ENCODE peak calls at places on chromosomes 11 and 22, in four cellular contexts. M is tibial artery, P is cardiac fibroblast, Y is GM10248. G is an unnamed sample.

GRCh38 chr11:60835472-60835871 is 6.4 kb upstream of the CCDC86 start:
- DNase-seq in Y (no peak), M (no peak), P (no peak), G (no peak)

GRCh38 chr11:65132988-65133700 is 1.2 kb downstream of the SYVN1 start:
- DNase-seq in M (peak), Y (peak), P (no peak), G (peak)

GRCh38 chr11:27187075-27187847 is 146.6 kb downstream of the BBOX1 start:
- DNase-seq in P (no peak), M (no peak), Y (no peak), G (no peak)

GRCh38 chr11:126477526-126478275 is 122.2 kb downstream of the ST3GAL4 start:
- DNase-seq in P (no peak), Y (no peak), M (no peak), G (peak)

GRCh38 chr11:17779861-17780594 is 45.4 kb downstream of the KCNC1 start:
- DNase-seq in M (peak), Y (no peak), P (no peak), G (no peak)

GRCh38 chr22:18023509-18024275 is 669 bp downstream of the MICAL3 start:
- DNase-seq in Y (peak), P (peak), M (peak), G (peak)

GRCh38 chr22:50696799-50697561 is 24.4 kb downstream of the SHANK3 start:
- DNase-seq in M (no peak), P (peak), Y (no peak), G (no peak)

GRCh38 chr11:92697461-92698314 is 271.8 kb upstream of the MTNR1B start:
- DNase-seq in P (no peak), Y (no peak), M (no peak), G (no peak)

GRCh38 chr11:8809185-8809584 is 101.8 kb upstream of the AKIP1 start:
- DNase-seq in P (no peak), Y (no peak), M (no peak), G (no peak)

GRCh38 chr11:69111578-69112247 is 44.0 kb upstream of the SMIM38 start:
- DNase-seq in M (no peak), Y (no peak), P (no peak), G (no peak)

GRCh38 chr11:14270690-14271542 is 88.1 kb downstream of the RRAS2 start:
- DNase-seq in Y (peak), P (no peak), M (no peak), G (peak)

GRCh38 chr11:36945384-36945783 is 347.3 kb upstream of the RAG2 start:
- DNase-seq in M (no peak), Y (no peak), P (peak), G (no peak)

GRCh38 chr11:111069076-111069475 is 176.4 kb upstream of the POU2AF2 start:
- DNase-seq in M (no peak), P (peak), Y (no peak), G (no peak)

GRCh38 chr11:35040221-35040942 is 98.6 kb upstream of the CD44 start:
- DNase-seq in M (no peak), P (peak), Y (peak), G (peak)

GRCh38 chr11:62680825-62681240 is 2.0 kb upstream of the UBXN1 start:
- DNase-seq in M (no peak), Y (peak), P (peak), G (peak)

GRCh38 chr11:119607726-119608125 is 121.3 kb downstream of the NECTIN1 start:
- DNase-seq in P (no peak), Y (no peak), M (no peak), G (no peak)

GRCh38 chr22:43272869-43273318 is 70.3 kb downstream of the SCUBE1 start:
- DNase-seq in M (no peak), Y (no peak), P (no peak), G (no peak)

GRCh38 chr22:40040927-40041326 is 46.2 kb downstream of the FAM83F start:
- DNase-seq in Y (no peak), M (no peak), P (peak), G (no peak)

GRCh38 chr11:47980907-47981621 is 705 bp downstream of the PTPRJ start:
- DNase-seq in P (peak), Y (peak), M (no peak), G (peak)

GRCh38 chr11:27720277-27720830 is 20.1 kb upstream of the BDNF start:
- DNase-seq in P (peak), M (no peak), Y (peak), G (peak)

GRCh38 chr11:64523456-64524187 is 67.4 kb upstream of the SLC22A12 start:
- DNase-seq in P (no peak), Y (no peak), M (peak), G (no peak)

GRCh38 chr11:16606784-16607674 is 131.4 kb upstream of the C11orf58 start:
- DNase-seq in M (peak), P (peak), Y (peak), G (no peak)

GRCh38 chr11:45933846-45934579 is 11.6 kb downstream of the LARGE2 start:
- DNase-seq in P (no peak), Y (no peak), M (peak), G (no peak)

GRCh38 chr11:72824811-72825505 is 10.7 kb downstream of the ATG16L2 start:
- DNase-seq in Y (no peak), P (no peak), M (no peak), G (no peak)

GRCh38 chr11:72825661-72826060 is 11.4 kb downstream of the ATG16L2 start:
- DNase-seq in Y (no peak), P (no peak), M (no peak), G (no peak)

GRCh38 chr11:72826942-72827480 is 12.8 kb downstream of the ATG16L2 start:
- DNase-seq in P (no peak), M (no peak), Y (no peak), G (no peak)

GRCh38 chr11:72828081-72828567 is 13.9 kb downstream of the ATG16L2 start:
- DNase-seq in P (no peak), M (no peak), Y (no peak), G (no peak)

DNA sequence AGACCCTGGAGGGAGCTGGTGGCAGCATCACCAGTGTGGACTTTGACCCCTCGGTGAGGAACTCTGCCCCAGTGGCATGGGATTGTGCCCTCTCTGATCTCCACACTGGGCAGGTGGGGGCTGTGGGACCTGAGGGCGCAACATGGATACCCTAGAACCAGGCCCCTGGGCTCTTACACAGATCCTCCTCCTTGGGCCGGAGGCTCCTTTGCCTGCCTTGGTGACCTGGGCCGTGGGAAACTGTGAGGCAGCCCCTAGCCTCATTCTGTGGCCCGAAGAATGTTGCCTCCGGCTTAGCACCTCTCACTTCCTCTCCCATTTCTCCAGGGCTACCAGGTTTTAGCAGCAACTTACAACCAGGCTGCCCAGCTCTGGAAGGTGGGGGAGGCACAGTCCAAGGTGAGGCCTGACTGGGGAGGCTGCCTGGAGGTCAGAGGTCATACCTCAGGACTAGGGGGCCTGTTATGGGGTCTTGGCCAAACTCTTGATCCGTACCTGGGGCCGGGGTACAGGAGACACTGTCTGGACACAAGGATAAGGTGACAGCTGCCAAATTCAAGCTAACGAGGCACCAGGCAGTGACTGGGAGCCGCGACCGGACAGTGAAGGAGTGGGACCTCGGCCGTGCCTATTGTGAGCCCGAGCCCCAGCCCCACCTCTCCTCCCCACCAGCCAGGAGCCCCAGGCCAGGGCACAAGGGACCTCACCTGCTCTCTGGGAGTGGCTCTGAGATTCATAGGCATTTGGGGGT is 12.2 kb downstream of the ATG16L2 start:
- DNase-seq in Y (no peak), M (no peak), P (no peak), G (no peak)
- TF ChIP-seq CTCF in Y (no peak), M (no peak), P (no peak), G (no peak)

GRCh38 chr22:44330727-44331660 is 18.2 kb upstream of the SHISAL1 start:
- DNase-seq in M (no peak), Y (no peak), P (no peak), G (no peak)

GRCh38 chr22:44332946-44333345 is 20.2 kb upstream of the SHISAL1 start:
- DNase-seq in Y (no peak), P (no peak), M (no peak), G (no peak)

GRCh38 chr22:44333847-44334635 is 21.3 kb upstream of the SHISAL1 start:
- DNase-seq in P (no peak), Y (no peak), M (no peak), G (no peak)

GRCh38 chr22:44330188-44330726 is 17.5 kb upstream of the SHISAL1 start:
- DNase-seq in Y (no peak), M (no peak), P (no peak), G (no peak)

DNA sequence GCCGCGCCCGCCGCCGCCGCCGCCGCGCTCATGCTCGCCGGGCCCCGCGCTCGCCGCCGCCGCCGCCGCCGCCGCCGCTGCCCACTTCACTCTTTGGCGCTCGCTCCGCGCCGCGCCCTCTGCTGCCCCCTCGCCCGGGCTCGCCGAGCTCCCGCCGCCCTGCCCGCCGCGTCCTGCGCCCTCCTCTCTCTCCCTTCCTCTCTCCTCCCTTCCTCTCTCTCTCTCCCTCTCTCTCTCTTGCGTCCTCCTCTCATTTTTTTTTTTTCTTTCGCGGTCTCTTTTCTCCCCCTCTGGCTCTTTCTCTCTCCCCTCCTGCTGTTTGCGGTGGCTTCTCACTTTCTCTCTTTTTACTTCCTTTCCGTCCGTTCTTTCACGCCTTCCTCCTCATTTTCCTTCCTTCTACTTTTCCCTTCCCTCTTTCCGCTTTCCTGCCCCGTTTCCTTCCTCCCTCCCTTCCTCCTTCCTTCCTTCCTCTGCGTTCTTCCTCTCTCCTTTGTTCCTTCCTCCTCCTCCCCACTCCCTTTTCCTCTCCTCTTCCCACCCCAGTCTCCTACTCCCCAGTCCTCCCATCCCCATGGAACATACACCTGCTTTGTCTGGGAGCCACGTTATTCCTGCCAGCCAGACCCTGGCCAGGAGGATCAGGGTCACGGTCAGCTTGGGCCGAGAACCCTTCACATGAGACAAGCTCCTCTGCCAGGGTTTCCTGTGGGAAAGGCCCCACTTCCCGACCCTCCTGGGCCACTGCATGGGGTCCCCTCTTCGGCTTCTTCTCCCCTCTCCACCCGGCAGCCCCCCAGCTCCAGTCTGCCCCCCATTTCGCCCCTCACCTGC is 19.3 kb upstream of the SHISAL1 start:
- DNase-seq in M (no peak), P (peak), Y (no peak), G (no peak)
- TF ChIP-seq CTCF in M (no peak), P (no peak), Y (no peak), G (no peak)

GRCh38 chr11:79090191-79090590 is 350.6 kb downstream of the TENM4 start:
- DNase-seq in P (no peak), M (no peak), Y (no peak), G (no peak)

GRCh38 chr11:79086056-79086455 is 354.8 kb downstream of the TENM4 start:
- DNase-seq in Y (no peak), M (no peak), P (no peak), G (no peak)

GRCh38 chr11:79088967-79089366 is 351.9 kb downstream of the TENM4 start:
- DNase-seq in Y (no peak), M (no peak), P (no peak), G (no peak)

GRCh38 chr11:79087238-79087956 is 353.4 kb downstream of the TENM4 start:
- DNase-seq in Y (no peak), P (peak), M (no peak), G (no peak)

GRCh38 chr11:79087957-79088318 is 352.9 kb downstream of the TENM4 start:
- DNase-seq in M (no peak), P (peak), Y (no peak), G (no peak)
- TF ChIP-seq CTCF in M (no peak), P (no peak), Y (no peak), G (no peak)

GRCh38 chr22:19766506-19767426 is 6.2 kb downstream of the TBX1 start:
- DNase-seq in P (no peak), Y (no peak), M (no peak), G (peak)
- TF ChIP-seq CTCF in P (peak), Y (no peak), M (no peak), G (peak)

GRCh38 chr11:2697871-2698270 is 1.9 kb downstream of the KCNQ1OT1 start:
- DNase-seq in M (no peak), P (no peak), Y (no peak), G (no peak)

GRCh38 chr11:2700415-2701211 is 819 bp upstream of the KCNQ1OT1 start:
- DNase-seq in P (peak), M (peak), Y (peak), G (peak)

GRCh38 chr11:2699185-2699530 is 636 bp downstream of the KCNQ1OT1 start:
- DNase-seq in Y (no peak), M (peak), P (no peak), G (peak)

GRCh38 chr11:2699531-2700414 is at the start of gene KCNQ1OT1:
- DNase-seq in P (peak), M (peak), Y (peak), G (peak)

GRCh38 chr11:2698386-2699184 is 1.2 kb downstream of the KCNQ1OT1 start:
- DNase-seq in M (peak), P (no peak), Y (no peak), G (no peak)
- TF ChIP-seq CTCF in M (no peak), P (no peak), Y (no peak), G (no peak)

GRCh38 chr11:19919050-19919561 is 206.5 kb downstream of the NAV2 start:
- DNase-seq in M (peak), P (peak), Y (no peak), G (no peak)
- TF ChIP-seq CTCF in M (no peak), P (no peak), Y (no peak), G (no peak)

GRCh38 chr11:10750838-10751580 is at the start of gene CTR9:
- DNase-seq in Y (peak), P (peak), M (peak), G (peak)
- TF ChIP-seq CTCF in Y (peak), P (peak), M (no peak), G (no peak)

GRCh38 chr22:29813563-29813962 is 24.5 kb downstream of the ASCC2 start:
- DNase-seq in P (peak), M (no peak), Y (no peak), G (no peak)
- TF ChIP-seq CTCF in P (peak), M (no peak), Y (no peak), G (no peak)